ENCODE peak calls at places on chromosomes 7 and 10, in six cellular contexts. W, E, B, Y, I and A are unnamed samples.

GRCh38 chr7:14734839-14735321 is 167.7 kb downstream of the DGKB start:
- DNase-seq in W (no peak), E (no peak), B (no peak), Y (no peak), I (no peak), A (no peak)

GRCh38 chr7:151351967-151352366 is 10.4 kb downstream of the NUB1 start:
- DNase-seq in W (no peak), E (peak), B (peak), Y (no peak), I (no peak), A (peak)

GRCh38 chr10:110376021-110376773 is 71.5 kb upstream of the SMNDC1 start:
- DNase-seq in W (no peak), E (no peak), B (no peak), Y (no peak), I (no peak), A (no peak)

GRCh38 chr10:36023939-36024338 is 381.8 kb upstream of the FZD8 start:
- DNase-seq in W (peak), E (no peak), B (no peak), Y (no peak), I (no peak), A (no peak)

GRCh38 chr10:114603943-114604342 is 54.1 kb downstream of the ABLIM1 start:
- DNase-seq in W (no peak), E (no peak), B (no peak), Y (no peak), I (no peak), A (no peak)

GRCh38 chr7:98293746-98294145 is 12.3 kb downstream of the BRI3 start:
- DNase-seq in W (no peak), E (no peak), B (no peak), Y (no peak), I (no peak), A (no peak)

GRCh38 chr7:108146070-108146842 is 16.1 kb upstream of the LAMB4 start:
- DNase-seq in W (peak), E (no peak), B (no peak), Y (peak), I (peak), A (peak)

GRCh38 chr10:124992462-124993344 is 50.8 kb downstream of the ZRANB1 start:
- DNase-seq in W (peak), E (no peak), B (no peak), Y (peak), I (no peak), A (no peak)